ENCODE peak calls at places on chromosomes 5 and 9, in four cellular contexts. One of them, this sample, is unnamed.
A peak's percentile ranks its signal among the peaks of the same experiment; 100 is the strongest.

GRCh38 chr5:73496984-73497457 is 1.2 kb upstream of the BTF3 start:
- DNase-seq in AG04450: peak; percentile 16
- DNase-seq in omental fat pad: no peak
- DNase-seq in epithelial cell of esophagus: peak; percentile 73
- DNase-seq in this sample: no peak

GRCh38 chr5:130066644-130067043 is 162.4 kb downstream of the CHSY3 start:
- DNase-seq in epithelial cell of esophagus: no peak
- DNase-seq in AG04450: no peak
- DNase-seq in omental fat pad: no peak
- DNase-seq in this sample: no peak

GRCh38 chr9:20148416-20148815 is 359.6 kb upstream of the SLC24A2 start:
- DNase-seq in omental fat pad: no peak
- DNase-seq in epithelial cell of esophagus: no peak
- DNase-seq in AG04450: no peak
- DNase-seq in this sample: no peak

GRCh38 chr5:122300968-122301367 is 11.1 kb upstream of the SNCAIP start:
- DNase-seq in epithelial cell of esophagus: no peak
- DNase-seq in AG04450: no peak
- DNase-seq in omental fat pad: no peak
- DNase-seq in this sample: no peak

GRCh38 chr9:36559036-36559695 is 13.5 kb upstream of the MELK start:
- DNase-seq in epithelial cell of esophagus: peak; percentile 30
- DNase-seq in omental fat pad: no peak
- DNase-seq in AG04450: no peak
- DNase-seq in this sample: no peak

GRCh38 chr5:82584631-82585030 is 306.5 kb upstream of the RPS23 start:
- DNase-seq in epithelial cell of esophagus: no peak
- DNase-seq in AG04450: no peak
- DNase-seq in omental fat pad: no peak
- DNase-seq in this sample: peak; percentile 55

GRCh38 chr9:128636024-128636390 is 20.6 kb downstream of the DYNC2I2 start:
- DNase-seq in AG04450: no peak
- DNase-seq in epithelial cell of esophagus: peak; percentile 22
- DNase-seq in omental fat pad: no peak
- DNase-seq in this sample: no peak

GRCh38 chr9:116589392-116590354 is 97.4 kb upstream of the TRIM32 start:
- DNase-seq in omental fat pad: no peak
- DNase-seq in AG04450: no peak
- DNase-seq in epithelial cell of esophagus: peak; percentile 67
- DNase-seq in this sample: no peak

GRCh38 chr9:134611046-134611445 is 30.6 kb upstream of the COL5A1 start:
- DNase-seq in omental fat pad: no peak
- DNase-seq in epithelial cell of esophagus: no peak
- DNase-seq in AG04450: no peak
- DNase-seq in this sample: no peak

GRCh38 chr9:129242191-129242953 is 64.3 kb upstream of the IER5L start:
- DNase-seq in omental fat pad: no peak
- DNase-seq in AG04450: no peak
- DNase-seq in epithelial cell of esophagus: no peak
- DNase-seq in this sample: no peak

GRCh38 chr9:82152181-82152580 is 163.6 kb downstream of the SPATA31D1 start:
- DNase-seq in omental fat pad: no peak
- DNase-seq in epithelial cell of esophagus: peak; percentile 56
- DNase-seq in AG04450: no peak
- DNase-seq in this sample: no peak

GRCh38 chr5:133230823-133231578 is 179.2 kb downstream of the HSPA4 start:
- DNase-seq in epithelial cell of esophagus: no peak
- DNase-seq in omental fat pad: no peak
- DNase-seq in AG04450: no peak
- DNase-seq in this sample: no peak

GRCh38 chr9:124392855-124393460 is 22.3 kb downstream of the PSMB7 start:
- DNase-seq in epithelial cell of esophagus: peak; percentile 97
- DNase-seq in AG04450: peak; percentile 65
- DNase-seq in omental fat pad: no peak
- DNase-seq in this sample: peak; percentile 77

GRCh38 chr9:18771736-18772135 is 261.3 kb downstream of the SAXO1 start:
- DNase-seq in omental fat pad: no peak
- DNase-seq in AG04450: no peak
- DNase-seq in epithelial cell of esophagus: no peak
- DNase-seq in this sample: no peak

GRCh38 chr9:127637322-127637847 is 25.3 kb downstream of the STXBP1 start:
- DNase-seq in AG04450: peak; percentile 56
- DNase-seq in epithelial cell of esophagus: peak; percentile 85
- DNase-seq in omental fat pad: no peak
- DNase-seq in this sample: no peak

GRCh38 chr9:20848490-20848889 is 164.4 kb downstream of the FOCAD start:
- DNase-seq in omental fat pad: no peak
- DNase-seq in AG04450: no peak
- DNase-seq in epithelial cell of esophagus: no peak
- DNase-seq in this sample: no peak

GRCh38 chr5:119220576-119221197 is 135.1 kb upstream of the TNFAIP8 start:
- DNase-seq in omental fat pad: no peak
- DNase-seq in epithelial cell of esophagus: no peak
- DNase-seq in AG04450: no peak
- DNase-seq in this sample: no peak

GRCh38 chr5:34791761-34792244 is 47.2 kb upstream of the TTC23L start:
- DNase-seq in omental fat pad: no peak
- DNase-seq in AG04450: no peak
- DNase-seq in epithelial cell of esophagus: no peak
- DNase-seq in this sample: no peak

GRCh38 chr9:111873901-111874300 is 22.7 kb upstream of the UGCG start:
- DNase-seq in omental fat pad: no peak
- DNase-seq in AG04450: no peak
- DNase-seq in epithelial cell of esophagus: peak; percentile 69
- DNase-seq in this sample: no peak

GRCh38 chr9:129126789-129127618 is 15.8 kb downstream of the PTPA start:
- DNase-seq in epithelial cell of esophagus: no peak
- DNase-seq in AG04450: no peak
- DNase-seq in omental fat pad: no peak
- DNase-seq in this sample: peak; percentile 65

GRCh38 chr9:3506164-3506563 is 19.6 kb downstream of the RFX3 start:
- DNase-seq in omental fat pad: no peak
- DNase-seq in epithelial cell of esophagus: no peak
- DNase-seq in AG04450: no peak
- DNase-seq in this sample: no peak

GRCh38 chr5:55276771-55277170 is 30.7 kb downstream of the DHX29 start:
- DNase-seq in AG04450: no peak
- DNase-seq in omental fat pad: no peak
- DNase-seq in epithelial cell of esophagus: peak; percentile 71
- DNase-seq in this sample: no peak

GRCh38 chr5:148747536-148747906 is 78.9 kb upstream of the ADRB2 start:
- DNase-seq in omental fat pad: no peak
- DNase-seq in AG04450: no peak
- DNase-seq in epithelial cell of esophagus: no peak
- DNase-seq in this sample: no peak

GRCh38 chr5:154243736-154244135 is 53.2 kb downstream of the GALNT10 start:
- DNase-seq in epithelial cell of esophagus: no peak
- DNase-seq in AG04450: no peak
- DNase-seq in omental fat pad: no peak
- DNase-seq in this sample: no peak

This sample was measured in head of caudate nucleus.